ENCODE peak calls at places on chromosomes 13 and 19, in six cellular contexts. J, K, B, F, M and Z are unnamed samples.

GRCh38 chr13:94829201-94829600 is 116.9 kb upstream of the SOX21 start:
- DNase-seq in J (no peak), K (no peak), B (no peak), F (no peak), M (no peak), Z (no peak)

GRCh38 chr19:47275866-47276461 is 1.3 kb downstream of the INAFM1 start:
- DNase-seq in J (peak), K (no peak), B (no peak), F (no peak), M (peak), Z (no peak)

GRCh38 chr19:10194500-10195198 is at the start of gene DNMT1:
- DNase-seq in J (peak), K (peak), B (peak), F (peak), M (peak), Z (peak)

GRCh38 chr19:57192993-57193392 is 1.7 kb downstream of the ZNF264 start:
- DNase-seq in J (no peak), K (no peak), B (no peak), F (no peak), M (no peak), Z (no peak)

GRCh38 chr19:14405758-14406644 is 13.1 kb downstream of the DDX39A start:
- DNase-seq in J (peak), K (peak), B (peak), F (peak), M (peak), Z (peak)

GRCh38 chr19:1045247-1045603 is 5.3 kb downstream of the ABCA7 start:
- DNase-seq in J (no peak), K (peak), B (no peak), F (no peak), M (no peak), Z (no peak)

GRCh38 chr13:83941669-83942335 is 59.5 kb upstream of the SLITRK1 start:
- DNase-seq in J (no peak), K (no peak), B (no peak), F (no peak), M (no peak), Z (no peak)

GRCh38 chr19:13765395-13766094 is 1.2 kb downstream of the MRI1 start:
- DNase-seq in J (no peak), K (no peak), B (peak), F (no peak), M (no peak), Z (no peak)

GRCh38 chr19:47637550-47637949 is 28.6 kb downstream of the BICRA start:
- DNase-seq in J (no peak), K (no peak), B (no peak), F (no peak), M (no peak), Z (no peak)

GRCh38 chr13:87709947-87710346 is 38.8 kb downstream of the SLITRK5 start:
- DNase-seq in J (no peak), K (no peak), B (no peak), F (no peak), M (no peak), Z (no peak)

GRCh38 chr13:54787754-54788153 is 1759.1 kb downstream of the OLFM4 start:
- DNase-seq in J (no peak), K (no peak), B (no peak), F (no peak), M (no peak), Z (no peak)

GRCh38 chr19:30284209-30284608 is 88.0 kb upstream of the ZNF536 start:
- DNase-seq in J (no peak), K (no peak), B (no peak), F (no peak), M (no peak), Z (no peak)

GRCh38 chr19:31164666-31165265 is 184.5 kb downstream of the TSHZ3 start:
- DNase-seq in J (no peak), K (no peak), B (no peak), F (peak), M (no peak), Z (no peak)

GRCh38 chr13:50187352-50188029 is 172.2 kb downstream of the KCNRG start:
- DNase-seq in J (no peak), K (no peak), B (peak), F (no peak), M (no peak), Z (no peak)

GRCh38 chr13:111034811-111035210 is 80.3 kb upstream of the ARHGEF7 start:
- DNase-seq in J (no peak), K (no peak), B (no peak), F (no peak), M (no peak), Z (no peak)

GRCh38 chr19:27971071-27971470 is 1241.9 kb downstream of the UQCRFS1 start:
- DNase-seq in J (no peak), K (no peak), B (peak), F (peak), M (no peak), Z (no peak)

GRCh38 chr19:7533281-7533819 is 2.2 kb upstream of the PNPLA6 start:
- DNase-seq in J (peak), K (peak), B (no peak), F (no peak), M (peak), Z (no peak)

GRCh38 chr19:39193785-39194184 is 3.0 kb upstream of the NCCRP1 start:
- DNase-seq in J (no peak), K (no peak), B (peak), F (peak), M (no peak), Z (no peak)

GRCh38 chr13:96824110-96824509 is 170.2 kb downstream of the OXGR1 start:
- DNase-seq in J (no peak), K (no peak), B (no peak), F (no peak), M (no peak), Z (no peak)

GRCh38 chr13:38073931-38074330 is 204.4 kb upstream of the TRPC4 start:
- DNase-seq in J (no peak), K (no peak), B (no peak), F (no peak), M (no peak), Z (no peak)

GRCh38 chr19:31841755-31842154 is 492.5 kb upstream of the TSHZ3 start:
- DNase-seq in J (no peak), K (no peak), B (no peak), F (no peak), M (no peak), Z (no peak)

GRCh38 chr19:9205506-9206113 is 13.8 kb downstream of the OR7D4 start:
- DNase-seq in J (peak), K (peak), B (peak), F (peak), M (peak), Z (peak)

GRCh38 chr13:110179858-110180156 is 127.2 kb downstream of the COL4A1 start:
- DNase-seq in J (no peak), K (no peak), B (no peak), F (no peak), M (no peak), Z (no peak)

DNA sequence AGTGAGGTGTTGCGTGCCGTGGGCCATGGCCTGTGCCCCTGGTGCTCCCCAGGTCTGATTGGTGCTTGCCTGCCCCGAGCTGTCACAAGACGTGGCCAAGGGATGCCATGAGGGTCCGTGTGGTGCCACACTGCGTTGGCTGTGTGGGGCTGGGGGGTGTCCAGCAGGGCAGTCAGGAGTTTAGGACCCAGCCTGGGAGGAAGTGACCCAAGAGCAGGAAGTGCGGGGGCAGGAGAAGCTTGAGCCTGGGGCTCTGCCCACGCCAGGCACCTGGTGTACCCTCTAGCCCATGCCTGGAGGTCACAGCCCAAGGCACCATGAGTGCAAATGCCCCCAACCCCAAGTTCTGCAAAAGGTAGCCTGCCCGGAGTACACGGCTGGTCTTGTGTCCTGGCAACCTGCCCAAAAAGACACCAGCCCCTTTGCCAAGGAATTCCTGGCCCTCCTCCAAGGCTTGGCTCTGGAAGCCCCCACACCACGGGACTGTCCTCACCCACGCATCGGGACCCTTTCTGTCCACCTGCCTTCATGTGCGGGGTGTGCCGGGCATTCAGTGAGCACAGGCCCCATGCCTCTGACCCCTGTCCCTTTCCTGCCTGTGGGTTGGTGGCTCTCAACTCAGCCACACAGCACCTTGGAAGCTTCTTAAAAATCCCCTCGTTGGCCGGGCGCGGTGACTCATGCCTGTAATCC is 24.9 kb downstream of the MPND start:
- DNase-seq in J (no peak), K (no peak), B (no peak), F (no peak), M (no peak), Z (no peak)
- H3K27ac ChIP-seq in J (peak), K (peak), B (peak), F (no peak), M (no peak), Z (no peak)

DNA sequence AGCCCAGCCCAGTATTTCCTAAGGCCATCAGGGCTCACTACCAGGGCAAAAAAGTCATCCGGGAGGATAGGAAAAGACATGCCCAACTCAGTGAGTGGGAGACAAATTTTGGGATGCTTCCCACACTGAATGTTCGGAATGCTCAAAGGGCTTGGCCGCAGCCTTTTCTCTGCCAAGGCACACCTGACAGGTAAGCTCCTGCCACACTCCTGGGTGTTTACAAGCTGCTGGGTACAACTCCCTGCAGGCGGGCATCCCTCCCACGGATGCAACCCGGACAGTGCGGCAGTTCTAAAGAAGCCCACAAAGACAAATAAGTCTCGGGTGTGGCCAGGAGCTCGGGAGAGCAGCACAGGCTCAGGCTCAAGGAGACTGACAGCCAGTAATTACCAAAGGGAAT is 28.1 kb downstream of the SLC7A1 start:
- DNase-seq in J (no peak), K (no peak), B (no peak), F (no peak), M (no peak), Z (no peak)
- H3K27ac ChIP-seq in J (no peak), K (no peak), B (no peak), F (no peak), M (no peak), Z (no peak)

GRCh38 chr19:4844348-4845179 is 13.1 kb upstream of the TICAM1 start:
- DNase-seq in J (no peak), K (no peak), B (no peak), F (no peak), M (peak), Z (no peak)
- H3K27ac ChIP-seq in J (no peak), K (peak), B (peak), F (no peak), M (no peak), Z (no peak)

DNA sequence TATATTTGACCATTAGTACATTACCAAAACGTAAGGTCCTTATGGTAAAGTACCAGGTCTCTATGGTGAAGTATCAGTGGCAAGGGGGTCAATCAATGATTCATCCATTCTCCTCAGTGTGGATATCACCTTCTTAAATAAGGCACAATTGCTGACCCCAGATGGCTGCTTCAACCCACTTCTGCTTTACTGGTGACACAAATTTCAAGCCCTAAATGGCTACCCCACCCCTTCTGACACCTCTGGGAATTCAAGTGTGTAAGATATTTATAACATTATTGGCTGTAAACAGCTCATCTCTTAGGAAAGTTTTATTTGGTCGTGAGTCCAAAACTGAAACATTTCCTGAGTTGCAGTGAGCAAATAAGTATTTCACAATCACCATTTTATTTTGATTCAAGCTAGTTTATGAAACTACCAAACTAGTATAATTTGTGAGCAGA is 7.9 kb upstream of the WBP4 start:
- DNase-seq in J (peak), K (no peak), B (no peak), F (no peak), M (no peak), Z (no peak)
- H3K27ac ChIP-seq in J (peak), K (peak), B (peak), F (no peak), M (peak), Z (no peak)

DNA sequence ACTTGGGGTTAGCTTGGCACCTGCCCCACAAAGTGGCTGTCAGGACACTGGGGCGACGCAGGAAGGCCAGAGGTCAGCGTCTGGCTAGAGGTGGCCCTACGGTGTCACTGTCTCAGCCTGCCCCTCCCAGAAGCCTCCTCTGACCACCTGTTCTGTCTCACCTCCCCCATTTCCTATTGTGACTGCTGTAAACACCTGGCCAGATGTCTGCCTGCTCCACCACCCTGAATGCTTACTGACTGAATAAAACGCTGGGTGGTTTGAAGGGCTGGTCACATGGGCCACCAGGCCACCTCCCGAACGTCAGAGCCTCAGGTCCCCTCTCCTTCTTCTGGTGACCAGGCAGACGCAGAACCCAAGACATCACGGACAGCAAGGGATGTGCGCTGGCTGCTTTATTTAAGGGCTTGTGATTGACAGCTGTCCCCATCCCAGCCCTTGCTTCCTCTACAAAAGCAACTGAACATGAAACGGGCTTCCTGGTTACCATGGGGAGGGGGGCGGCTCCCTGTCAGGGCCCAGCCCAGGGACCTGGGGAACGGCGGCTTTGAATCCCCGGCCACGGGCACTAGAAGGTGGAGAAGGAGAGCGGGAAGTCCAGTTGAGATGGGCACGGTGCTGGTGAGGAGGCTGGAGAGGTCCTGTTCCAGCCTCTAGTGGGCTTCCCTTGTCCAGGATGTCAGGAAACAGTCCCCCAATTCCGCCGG is 6.2 kb downstream of the ELOF1 start:
- DNase-seq in J (no peak), K (no peak), B (no peak), F (no peak), M (no peak), Z (no peak)
- H3K27ac ChIP-seq in J (peak), K (peak), B (no peak), F (no peak), M (no peak), Z (no peak)

GRCh38 chr13:46685006-46685730 is 111.8 kb downstream of the ESD start:
- DNase-seq in J (no peak), K (no peak), B (no peak), F (no peak), M (no peak), Z (no peak)
- H3K27ac ChIP-seq in J (peak), K (no peak), B (peak), F (peak), M (peak), Z (no peak)

DNA sequence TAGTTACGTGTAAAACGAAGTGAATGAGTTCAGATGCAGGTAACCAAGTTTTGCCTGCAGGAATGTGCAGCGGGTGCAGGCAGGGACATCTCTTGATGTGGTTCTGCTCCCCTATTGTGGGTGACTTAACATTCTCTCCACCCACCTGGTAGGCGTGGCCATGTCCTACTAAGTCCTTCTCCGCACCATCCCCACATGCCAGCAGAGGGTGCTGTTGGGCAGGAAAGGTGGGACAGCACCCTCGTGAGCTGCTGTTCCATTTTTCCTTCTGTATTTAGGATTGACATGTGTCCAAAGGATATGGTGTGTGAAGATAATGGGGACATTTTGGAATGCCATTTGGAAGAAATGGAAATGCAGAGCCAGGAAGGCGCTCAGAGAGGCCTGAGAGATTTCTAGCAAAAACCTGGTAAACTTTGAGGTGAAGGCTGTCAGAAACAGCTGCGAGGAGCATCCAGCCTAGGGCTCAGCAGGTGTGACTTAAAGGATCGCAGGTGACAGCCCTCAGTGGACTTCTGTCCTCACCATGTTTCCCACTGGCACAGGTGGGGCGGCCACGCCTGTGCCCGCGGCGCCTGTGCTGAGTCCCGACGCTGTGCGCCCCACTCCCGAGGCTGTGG is 26.2 kb upstream of the MCF2L start:
- DNase-seq in J (peak), K (peak), B (peak), F (peak), M (peak), Z (peak)
- H3K27ac ChIP-seq in J (no peak), K (no peak), B (peak), F (no peak), M (peak), Z (no peak)

GRCh38 chr19:35125270-35125717 is 9.6 kb downstream of the LGI4 start:
- DNase-seq in J (no peak), K (no peak), B (no peak), F (no peak), M (no peak), Z (no peak)

GRCh38 chr19:35124098-35125060 is 8.8 kb downstream of the FXYD3 start:
- DNase-seq in J (peak), K (peak), B (peak), F (no peak), M (peak), Z (peak)

GRCh38 chr19:35123573-35123972 is 8.0 kb downstream of the FXYD3 start:
- DNase-seq in J (peak), K (peak), B (no peak), F (no peak), M (no peak), Z (no peak)

GRCh38 chr19:35120898-35121297 is 5.3 kb downstream of the FXYD3 start:
- DNase-seq in J (no peak), K (peak), B (no peak), F (no peak), M (no peak), Z (no peak)

GRCh38 chr19:35122687-35123551 is 7.3 kb downstream of the FXYD3 start:
- DNase-seq in J (no peak), K (no peak), B (no peak), F (no peak), M (no peak), Z (no peak)
- H3K27ac ChIP-seq in J (peak), K (peak), B (no peak), F (no peak), M (peak), Z (peak)

DNA sequence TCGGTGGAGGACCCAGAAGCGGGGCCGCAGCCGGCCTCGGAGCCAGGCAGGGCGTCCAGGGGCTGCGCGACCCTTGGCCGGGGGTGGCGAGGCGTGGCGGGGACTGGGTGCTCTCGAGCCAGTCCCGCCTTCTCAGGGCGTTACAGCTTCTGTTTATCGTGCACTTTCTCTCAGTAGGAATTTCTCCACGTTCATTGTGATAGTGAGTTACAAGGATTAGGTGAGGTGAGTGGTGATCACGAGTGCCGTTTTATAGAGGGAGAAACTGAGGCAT is 589 bp downstream of the AP1M1 start:
- DNase-seq in J (no peak), K (peak), B (peak), F (no peak), M (no peak), Z (no peak)
- H3K27ac ChIP-seq in J (peak), K (peak), B (peak), F (no peak), M (peak), Z (peak)

DNA sequence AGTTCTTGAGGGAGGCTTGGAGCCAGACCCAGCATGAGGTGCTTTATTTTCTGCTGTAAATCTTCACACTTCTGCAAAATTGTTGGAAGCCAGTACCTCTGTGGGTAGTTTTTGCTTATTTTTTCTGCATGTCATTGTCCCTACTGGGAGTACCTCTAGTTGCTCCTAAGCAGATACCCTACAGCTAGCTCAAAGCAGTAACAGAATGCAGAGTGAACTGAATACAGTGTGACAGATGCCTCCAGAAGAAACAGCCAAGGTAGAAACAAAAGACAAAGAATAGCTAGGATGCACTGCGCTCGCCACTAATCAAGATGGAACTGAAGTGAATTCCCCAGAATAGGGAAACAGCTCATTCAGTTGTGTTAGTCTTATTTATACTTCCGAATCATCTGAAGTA is 1253.3 kb downstream of the PCDH17 start:
- DNase-seq in J (no peak), K (no peak), B (no peak), F (peak), M (no peak), Z (no peak)
- H3K27ac ChIP-seq in J (no peak), K (no peak), B (no peak), F (no peak), M (no peak), Z (no peak)